ENCODE peak calls at places on chromosomes 3 and 15, in seven cellular contexts. L, G, M, W, B, Q and K are unnamed samples.
A peak's percentile ranks its signal among the peaks of the same experiment; 100 is the strongest.

GRCh38 chr15:100383302-100384107 is 41.7 kb upstream of the ADAMTS17 start:
- DNase-seq in L (peak; percentile 15), G (no peak), M (no peak), W (no peak), B (no peak), Q (peak; percentile 28), K (no peak)

GRCh38 chr3:50674349-50675178 is at the start of gene DOCK3:
- DNase-seq in L (no peak), G (no peak), M (peak; percentile 87), W (peak; percentile 54), B (no peak), Q (peak; percentile 40), K (peak; percentile 72)

GRCh38 chr3:132637590-132637989 is 22.0 kb downstream of the ACAD11 start:
- DNase-seq in L (no peak), G (no peak), M (no peak), W (no peak), B (no peak), Q (no peak), K (no peak)

GRCh38 chr3:60553144-60553543 is 698.1 kb downstream of the FHIT start:
- DNase-seq in L (no peak), G (no peak), M (no peak), W (no peak), B (no peak), Q (no peak), K (no peak)

GRCh38 chr3:86723433-86723832 is 267.5 kb downstream of the VGLL3 start:
- DNase-seq in L (no peak), G (no peak), M (no peak), W (no peak), B (no peak), Q (no peak), K (no peak)

GRCh38 chr3:98329392-98330124 is 24.1 kb upstream of the OR5K4 start:
- DNase-seq in L (peak; percentile 46), G (peak; percentile 21), M (no peak), W (peak; percentile 26), B (peak; percentile 11), Q (peak; percentile 20), K (peak; percentile 45)

GRCh38 chr15:29110733-29111132 is 158.9 kb downstream of the NSMCE3 start:
- DNase-seq in L (no peak), G (no peak), M (no peak), W (no peak), B (no peak), Q (no peak), K (no peak)

GRCh38 chr3:38235466-38235865 is 30.1 kb upstream of the SLC22A13 start:
- DNase-seq in L (no peak), G (no peak), M (no peak), W (no peak), B (no peak), Q (no peak), K (no peak)

GRCh38 chr15:43912991-43913927 is 86.5 kb downstream of the WDR76 start:
- DNase-seq in L (no peak), G (peak; percentile 88), M (no peak), W (no peak), B (peak; percentile 92), Q (no peak), K (no peak)

GRCh38 chr15:93110502-93111040 is 21.6 kb upstream of the RGMA start:
- DNase-seq in L (no peak), G (no peak), M (no peak), W (no peak), B (no peak), Q (no peak), K (no peak)

GRCh38 chr15:72934006-72934405 is 118.3 kb upstream of the NEO1 start:
- DNase-seq in L (no peak), G (no peak), M (no peak), W (no peak), B (peak; percentile 10), Q (no peak), K (no peak)

GRCh38 chr15:33425149-33425548 is 114.4 kb downstream of the RYR3 start:
- DNase-seq in L (no peak), G (no peak), M (no peak), W (no peak), B (no peak), Q (no peak), K (no peak)

GRCh38 chr15:93236924-93237323 is 147.9 kb upstream of the RGMA start:
- DNase-seq in L (no peak), G (no peak), M (no peak), W (no peak), B (no peak), Q (no peak), K (no peak)

GRCh38 chr3:129645291-129645690 is 38.8 kb upstream of the PLXND1 start:
- DNase-seq in L (no peak), G (no peak), M (peak; percentile 39), W (no peak), B (no peak), Q (no peak), K (no peak)
- TF ChIP-seq CTCF in L (no peak), G (no peak), M (no peak), W (no peak), B (no peak), Q (no peak), K (no peak)

DNA sequence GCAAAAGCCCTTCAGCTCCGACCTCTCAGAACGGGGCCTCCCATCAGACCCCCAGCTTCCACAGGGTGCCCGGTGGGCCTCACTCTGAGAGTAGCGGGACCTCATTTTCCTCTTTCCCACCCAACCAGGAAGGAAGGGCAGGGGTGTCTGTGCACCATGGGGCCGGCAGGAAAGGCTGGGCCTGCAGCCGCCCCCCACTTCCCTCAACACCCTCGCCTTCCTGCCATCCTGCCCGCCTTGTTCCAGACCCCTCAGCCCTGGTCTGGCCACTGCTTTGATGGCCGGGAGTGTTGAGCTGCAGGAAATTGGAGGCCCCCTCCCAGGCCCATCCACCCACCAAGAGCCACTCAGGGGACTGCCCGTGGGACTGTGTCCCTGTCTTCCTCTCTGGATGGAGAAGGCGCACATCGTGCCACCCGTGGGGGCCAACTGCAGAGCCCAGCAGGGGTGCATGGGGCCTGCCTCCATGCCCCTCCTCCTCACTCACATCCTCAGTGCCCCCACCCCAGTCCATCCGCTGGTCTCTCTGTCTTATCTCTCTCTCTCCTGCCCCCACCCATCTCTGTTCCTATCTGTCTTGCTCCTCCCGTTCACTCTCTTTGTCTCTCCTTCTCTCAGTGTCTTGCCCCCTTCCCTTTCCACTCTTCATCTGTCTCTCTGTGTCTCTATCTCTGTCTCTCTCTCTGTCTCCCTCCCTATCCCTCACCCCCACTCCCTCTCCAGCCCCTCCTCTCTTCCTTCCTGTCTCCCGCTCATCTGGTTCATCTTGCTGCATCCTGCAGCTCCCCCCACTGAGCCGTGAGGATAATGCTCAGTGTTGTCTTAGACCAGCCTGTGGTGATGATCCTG is 1.8 kb upstream of the PLXND1 start:
- DNase-seq in L (peak; percentile 75), G (no peak), M (no peak), W (no peak), B (no peak), Q (no peak), K (no peak)
- TF ChIP-seq CTCF in L (peak; percentile 80), G (peak; percentile 39), M (no peak), W (no peak), B (peak; percentile 49), Q (no peak), K (no peak)

GRCh38 chr3:71511446-71511845 is 72.1 kb downstream of the FOXP1 start:
- DNase-seq in L (no peak), G (no peak), M (no peak), W (no peak), B (no peak), Q (no peak), K (no peak)

GRCh38 chr3:71512544-71512943 is 71.0 kb downstream of the FOXP1 start:
- DNase-seq in L (no peak), G (no peak), M (no peak), W (no peak), B (no peak), Q (no peak), K (no peak)

GRCh38 chr3:71513081-71513480 is 70.4 kb downstream of the FOXP1 start:
- DNase-seq in L (no peak), G (no peak), M (no peak), W (no peak), B (no peak), Q (no peak), K (no peak)

GRCh38 chr3:71511037-71511436 is 72.5 kb downstream of the FOXP1 start:
- DNase-seq in L (no peak), G (no peak), M (no peak), W (no peak), B (peak; percentile 77), Q (no peak), K (no peak)

DNA sequence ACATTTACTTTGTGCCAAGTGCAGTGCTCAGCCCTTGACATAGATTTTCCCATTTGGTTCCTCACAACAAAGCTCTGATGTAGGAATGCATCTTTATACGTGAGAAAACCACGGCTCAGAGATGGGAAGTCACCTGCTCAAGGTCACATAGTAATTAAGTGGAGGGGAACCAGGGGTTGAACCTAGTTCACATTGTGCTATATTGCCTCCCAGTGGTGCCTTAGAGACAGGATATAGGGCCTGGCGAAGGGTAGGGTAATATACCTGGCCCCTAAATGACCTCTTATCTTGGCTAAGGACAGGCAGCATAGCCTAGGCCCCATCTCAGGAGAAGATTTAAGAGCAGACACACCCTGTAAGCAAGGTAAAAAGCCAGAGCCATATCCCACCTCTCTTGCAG is 71.5 kb downstream of the FOXP1 start:
- DNase-seq in L (peak; percentile 11), G (no peak), M (no peak), W (no peak), B (no peak), Q (peak; percentile 57), K (no peak)
- TF ChIP-seq CTCF in L (peak; percentile 65), G (no peak), M (no peak), W (peak; percentile 42), B (no peak), Q (peak; percentile 15), K (no peak)

GRCh38 chr15:51982013-51982769 is 10.6 kb upstream of the LEO1 start:
- DNase-seq in L (peak; percentile 86), G (peak; percentile 67), M (no peak), W (peak; percentile 83), B (peak; percentile 81), Q (peak; percentile 45), K (no peak)
- TF ChIP-seq CTCF in L (peak; percentile 86), G (peak; percentile 46), M (no peak), W (peak; percentile 57), B (peak; percentile 50), Q (peak; percentile 28), K (peak; percentile 33)

DNA sequence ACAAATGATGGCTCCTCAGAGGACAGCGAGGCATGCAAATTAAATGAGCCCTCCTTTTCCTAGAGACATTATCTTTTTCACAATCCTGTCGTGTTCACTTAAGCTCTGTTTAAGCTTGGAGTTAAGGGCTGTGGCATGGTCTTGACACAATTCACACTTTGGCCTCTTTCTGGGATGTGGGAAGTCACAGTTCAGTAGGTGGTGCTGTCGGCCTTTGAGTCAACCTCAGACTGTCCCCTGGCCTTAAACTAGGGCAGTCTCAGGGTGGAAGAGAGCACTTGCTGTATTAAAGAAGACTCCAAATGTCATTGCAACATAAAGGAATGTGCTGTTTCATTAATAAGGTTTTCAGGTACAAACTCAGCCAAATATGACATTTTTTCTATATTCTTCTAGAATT is 351.0 kb downstream of the MCTP2 start:
- DNase-seq in L (peak; percentile 30), G (no peak), M (no peak), W (no peak), B (no peak), Q (peak; percentile 20), K (peak; percentile 36)
- TF ChIP-seq CTCF in L (peak; percentile 67), G (no peak), M (no peak), W (peak; percentile 24), B (no peak), Q (no peak), K (no peak)

GRCh38 chr15:45254405-45255293 is 2.6 kb downstream of the SLC28A2 start:
- DNase-seq in L (no peak), G (no peak), M (no peak), W (no peak), B (peak; percentile 29), Q (peak; percentile 38), K (no peak)
- TF ChIP-seq CTCF in L (no peak), G (no peak), M (no peak), W (no peak), B (no peak), Q (no peak), K (no peak)

GRCh38 chr3:114764056-114764492 is 383.0 kb downstream of the ZBTB20 start:
- DNase-seq in L (peak; percentile 20), G (no peak), M (no peak), W (no peak), B (no peak), Q (peak; percentile 51), K (no peak)
- TF ChIP-seq CTCF in L (no peak), G (no peak), M (no peak), W (no peak), B (no peak), Q (no peak), K (no peak)